ENCODE peak calls at places on chromosomes 2 and 18, in seven cellular contexts. Z is H9, D is fibroblast of lung, T is B cell, V is HT1080, E is uterus, R is activated gamma-delta T cell treated with Interleukin-2 at 50 U/mL for 16 hours. J is an unnamed sample.

GRCh38 chr18:49238433-49239042 is 221.9 kb downstream of the DYM start:
- DNase-seq in Z (no peak), D (peak), T (peak), V (peak), E (no peak), R (no peak), J (peak)

GRCh38 chr2:43087413-43087812 is 139.0 kb downstream of the ZFP36L2 start:
- DNase-seq in Z (no peak), D (no peak), T (no peak), V (no peak), E (no peak), R (no peak), J (no peak)

GRCh38 chr18:4450065-4450676 is 4.9 kb downstream of the DLGAP1 start:
- DNase-seq in Z (no peak), D (no peak), T (no peak), V (no peak), E (no peak), R (no peak), J (no peak)

GRCh38 chr2:86398911-86399474 is 42.2 kb upstream of the KDM3A start:
- DNase-seq in Z (no peak), D (no peak), T (no peak), V (no peak), E (no peak), R (no peak), J (no peak)

GRCh38 chr2:120878970-120879369 is 143.3 kb downstream of the GLI2 start:
- DNase-seq in Z (no peak), D (no peak), T (no peak), V (no peak), E (no peak), R (no peak), J (no peak)

GRCh38 chr2:88170472-88170892 is 336 bp downstream of the THNSL2 start:
- DNase-seq in Z (no peak), D (peak), T (no peak), V (no peak), E (no peak), R (no peak), J (no peak)

GRCh38 chr2:88187038-88187676 is 17.0 kb downstream of the THNSL2 start:
- DNase-seq in Z (peak), D (peak), T (peak), V (no peak), E (no peak), R (no peak), J (no peak)

GRCh38 chr2:8202139-8202538 is 479.7 kb upstream of the ID2 start:
- DNase-seq in Z (no peak), D (no peak), T (no peak), V (no peak), E (no peak), R (no peak), J (no peak)

GRCh38 chr2:54709341-54709809 is 14.1 kb upstream of the EML6 start:
- DNase-seq in Z (peak), D (no peak), T (peak), V (no peak), E (no peak), R (no peak), J (no peak)